ENCODE peak calls at places on chromosomes 4 and X, in four cellular contexts. One of them, this sample, is unnamed.

GRCh38 chr4:98166731-98167041 is 23.4 kb upstream of the STPG2 start:
- DNase-seq in HCEC 1CT: no peak
- DNase-seq in T-helper 17 cell: no peak
- DNase-seq in KBM-7: no peak
- DNase-seq in this sample: no peak

GRCh38 chr4:183495182-183495581 is 9.7 kb upstream of the ING2 start:
- DNase-seq in HCEC 1CT: no peak
- DNase-seq in T-helper 17 cell: no peak
- DNase-seq in KBM-7: no peak
- DNase-seq in this sample: no peak

GRCh38 chr4:7214359-7214758 is 22.0 kb downstream of the SORCS2 start:
- DNase-seq in HCEC 1CT: no peak
- DNase-seq in T-helper 17 cell: no peak
- DNase-seq in KBM-7: no peak
- DNase-seq in this sample: no peak

GRCh38 chrX:29172880-29173279 is 585.6 kb downstream of the IL1RAPL1 start:
- DNase-seq in HCEC 1CT: peak
- DNase-seq in T-helper 17 cell: no peak
- DNase-seq in KBM-7: no peak
- DNase-seq in this sample: no peak

GRCh38 chrX:79413009-79413408 is 45.9 kb upstream of the ITM2A start:
- DNase-seq in HCEC 1CT: no peak
- DNase-seq in T-helper 17 cell: no peak
- DNase-seq in KBM-7: peak
- DNase-seq in this sample: no peak

GRCh38 chrX:119647089-119647488 is 40.9 kb upstream of the NKRF start:
- DNase-seq in HCEC 1CT: no peak
- DNase-seq in T-helper 17 cell: no peak
- DNase-seq in KBM-7: no peak
- DNase-seq in this sample: no peak

GRCh38 chr4:7296661-7297335 is 104.5 kb downstream of the SORCS2 start:
- DNase-seq in HCEC 1CT: no peak
- DNase-seq in T-helper 17 cell: no peak
- DNase-seq in KBM-7: no peak
- DNase-seq in this sample: no peak

GRCh38 chr4:80185787-80186548 is 11.3 kb upstream of the PRDM8 start:
- DNase-seq in HCEC 1CT: no peak
- DNase-seq in T-helper 17 cell: no peak
- DNase-seq in KBM-7: no peak
- DNase-seq in this sample: no peak

GRCh38 chr4:13544556-13545393 is 467 bp upstream of the NKX3-2 start:
- DNase-seq in HCEC 1CT: peak
- DNase-seq in T-helper 17 cell: no peak
- DNase-seq in KBM-7: peak
- DNase-seq in this sample: no peak

GRCh38 chrX:101025126-101025525 is 26.8 kb downstream of the TRMT2B start:
- DNase-seq in HCEC 1CT: peak
- DNase-seq in T-helper 17 cell: no peak
- DNase-seq in KBM-7: no peak
- DNase-seq in this sample: no peak

GRCh38 chrX:16320765-16321355 is 153.6 kb downstream of the MAGEB17 start:
- DNase-seq in HCEC 1CT: peak
- DNase-seq in T-helper 17 cell: no peak
- DNase-seq in KBM-7: no peak
- DNase-seq in this sample: no peak

GRCh38 chr4:16745009-16745408 is 153.4 kb downstream of the LDB2 start:
- DNase-seq in HCEC 1CT: peak
- DNase-seq in T-helper 17 cell: no peak
- DNase-seq in KBM-7: no peak
- DNase-seq in this sample: no peak

GRCh38 chr4:90415116-90415515 is 287.9 kb downstream of the CCSER1 start:
- DNase-seq in HCEC 1CT: no peak
- DNase-seq in T-helper 17 cell: no peak
- DNase-seq in KBM-7: no peak
- DNase-seq in this sample: no peak

GRCh38 chr4:88320780-88321373 is 36.5 kb upstream of the PPM1K start:
- DNase-seq in HCEC 1CT: no peak
- DNase-seq in T-helper 17 cell: no peak
- DNase-seq in KBM-7: peak
- DNase-seq in this sample: no peak

GRCh38 chrX:44675364-44676024 is 132.8 kb upstream of the FUNDC1 start:
- DNase-seq in HCEC 1CT: peak
- DNase-seq in T-helper 17 cell: no peak
- DNase-seq in KBM-7: peak
- DNase-seq in this sample: no peak

GRCh38 chr4:2330119-2331042 is 68.5 kb upstream of the MXD4 start:
- DNase-seq in HCEC 1CT: peak
- DNase-seq in T-helper 17 cell: no peak
- DNase-seq in KBM-7: peak
- DNase-seq in this sample: no peak

GRCh38 chrX:40966204-40966820 is 118.9 kb upstream of the USP9X start:
- DNase-seq in HCEC 1CT: no peak
- DNase-seq in T-helper 17 cell: no peak
- DNase-seq in KBM-7: no peak
- DNase-seq in this sample: no peak

GRCh38 chrX:10102046-10102704 is 54.6 kb upstream of the CLCN4 start:
- DNase-seq in HCEC 1CT: no peak
- DNase-seq in T-helper 17 cell: no peak
- DNase-seq in KBM-7: no peak
- DNase-seq in this sample: no peak

GRCh38 chrX:19085975-19086772 is 36.1 kb downstream of the ADGRG2 start:
- DNase-seq in HCEC 1CT: no peak
- DNase-seq in T-helper 17 cell: no peak
- DNase-seq in KBM-7: peak
- DNase-seq in this sample: no peak

GRCh38 chrX:69493766-69494165 is 10.4 kb upstream of the NALF2 start:
- DNase-seq in HCEC 1CT: no peak
- DNase-seq in T-helper 17 cell: no peak
- DNase-seq in KBM-7: no peak
- DNase-seq in this sample: no peak

GRCh38 chr4:24686866-24687672 is 102.7 kb upstream of the DHX15 start:
- DNase-seq in HCEC 1CT: peak
- DNase-seq in T-helper 17 cell: no peak
- DNase-seq in KBM-7: peak
- DNase-seq in this sample: no peak

GRCh38 chr4:171924761-171925376 is 111.7 kb downstream of the GALNTL6 start:
- DNase-seq in HCEC 1CT: no peak
- DNase-seq in T-helper 17 cell: no peak
- DNase-seq in KBM-7: no peak
- DNase-seq in this sample: no peak

GRCh38 chr4:134202136-134202535 is 547 bp upstream of the PABPC4L start:
- DNase-seq in HCEC 1CT: no peak
- DNase-seq in T-helper 17 cell: no peak
- DNase-seq in KBM-7: no peak
- DNase-seq in this sample: no peak

GRCh38 chrX:57583477-57583876 is 8.3 kb upstream of the ZXDB start:
- DNase-seq in HCEC 1CT: no peak
- DNase-seq in T-helper 17 cell: no peak
- DNase-seq in KBM-7: no peak
- DNase-seq in this sample: no peak

GRCh38 chr4:141789716-141790115 is 153.3 kb downstream of the IL15 start:
- DNase-seq in HCEC 1CT: no peak
- DNase-seq in T-helper 17 cell: no peak
- DNase-seq in KBM-7: no peak
- DNase-seq in this sample: no peak

GRCh38 chr4:742742-743311 is 37.2 kb downstream of the PCGF3 start:
- DNase-seq in HCEC 1CT: peak
- DNase-seq in T-helper 17 cell: peak
- DNase-seq in KBM-7: peak
- DNase-seq in this sample: peak

GRCh38 chrX:49910344-49910743 is 12.1 kb upstream of the CLCN5 start:
- DNase-seq in HCEC 1CT: no peak
- DNase-seq in T-helper 17 cell: no peak
- DNase-seq in KBM-7: peak
- DNase-seq in this sample: no peak

GRCh38 chr4:78776031-78776728 is at the start of gene BMP2K:
- DNase-seq in HCEC 1CT: peak
- DNase-seq in T-helper 17 cell: peak
- DNase-seq in KBM-7: no peak
- DNase-seq in this sample: peak

GRCh38 chrX:141760761-141761160 is 62.2 kb upstream of the SPANXD start:
- DNase-seq in HCEC 1CT: no peak
- DNase-seq in T-helper 17 cell: no peak
- DNase-seq in KBM-7: no peak
- DNase-seq in this sample: no peak

GRCh38 chr4:186566068-186566467 is 10.7 kb upstream of the MTNR1A start:
- DNase-seq in HCEC 1CT: no peak
- DNase-seq in T-helper 17 cell: no peak
- DNase-seq in KBM-7: no peak
- DNase-seq in this sample: no peak

GRCh38 chrX:110257889-110258288 is 60.0 kb downstream of the AMMECR1 start:
- DNase-seq in HCEC 1CT: no peak
- DNase-seq in T-helper 17 cell: no peak
- DNase-seq in KBM-7: no peak
- DNase-seq in this sample: no peak

GRCh38 chr4:186676531-186677158 is 47.0 kb downstream of the FAT1 start:
- DNase-seq in HCEC 1CT: peak
- DNase-seq in T-helper 17 cell: no peak
- DNase-seq in KBM-7: no peak
- DNase-seq in this sample: no peak

GRCh38 chr4:76787898-76788297 is 110.0 kb downstream of the SOWAHB start:
- DNase-seq in HCEC 1CT: no peak
- DNase-seq in T-helper 17 cell: no peak
- DNase-seq in KBM-7: no peak
- DNase-seq in this sample: no peak

GRCh38 chr4:71026086-71026485 is 32.6 kb downstream of the DCK start:
- DNase-seq in HCEC 1CT: peak
- DNase-seq in T-helper 17 cell: no peak
- DNase-seq in KBM-7: no peak
- DNase-seq in this sample: no peak

GRCh38 chrX:137427061-137427778 is 138.7 kb upstream of the ZIC3 start:
- DNase-seq in HCEC 1CT: no peak
- DNase-seq in T-helper 17 cell: no peak
- DNase-seq in KBM-7: no peak
- DNase-seq in this sample: no peak

GRCh38 chr4:94523617-94524016 is 71.9 kb downstream of the PDLIM5 start:
- DNase-seq in HCEC 1CT: peak
- DNase-seq in T-helper 17 cell: no peak
- DNase-seq in KBM-7: no peak
- DNase-seq in this sample: no peak

GRCh38 chr4:57490520-57490919 is 380.3 kb upstream of the IGFBP7 start:
- DNase-seq in HCEC 1CT: no peak
- DNase-seq in T-helper 17 cell: no peak
- DNase-seq in KBM-7: no peak
- DNase-seq in this sample: no peak

GRCh38 chr4:111269439-111269838 is 646.6 kb upstream of the PITX2 start:
- DNase-seq in HCEC 1CT: no peak
- DNase-seq in T-helper 17 cell: no peak
- DNase-seq in KBM-7: peak
- DNase-seq in this sample: no peak

This sample was measured in activated T-helper 1 cell treated with Interleukin-2 at 50 U/mL for 16 hours.